ENCODE peak calls at places on chromosomes 11 and 22, in ten cellular contexts. D is HCEC 1CT; X is stimulated activated CD8-positive, alpha-beta memory T cell treated with anti-CD3 and anti-CD28 coated beads, Interleukin-7, amount 100 ng/mL, for 1 hour; E is activated CD8-positive, alpha-beta memory T cell treated with anti-CD3 and anti-CD28 coated beads for 24 hours; Y is NCI-H345; A is activated CD4-positive, CD25-positive, alpha-beta regulatory T cell treated with anti-CD3 and anti-CD28 coated beads, Interleukin-2, amount 50 U/mL, for 16 hours; V is HT-29; B is tibial nerve; G is GM23248; W is EL. U is an unnamed sample.

GRCh38 chr22:22745225-22746060 is 101.0 kb downstream of the GGTLC2 start:
- DNase-seq in X (no peak), E (no peak), Y (no peak), D (peak), A (no peak), B (no peak), V (peak), W (peak), G (peak), U (no peak)

GRCh38 chr22:47209547-47210023 is 447.1 kb downstream of the TBC1D22A start:
- DNase-seq in B (no peak), Y (no peak), G (no peak), D (no peak), E (peak), W (no peak), A (no peak), X (no peak), V (no peak), U (peak)

GRCh38 chr11:77205467-77206263 is 77.6 kb downstream of the MYO7A start:
- DNase-seq in E (no peak), A (no peak), D (no peak), X (no peak), G (no peak), Y (no peak), V (no peak), B (no peak), W (no peak), U (no peak)

GRCh38 chr11:64373598-64373974 is 14.6 kb downstream of the RPS6KA4 start:
- DNase-seq in G (no peak), E (no peak), X (no peak), W (no peak), B (no peak), Y (no peak), V (no peak), A (no peak), D (no peak), U (no peak)

GRCh38 chr22:30882974-30883533 is 85.5 kb downstream of the MORC2 start:
- DNase-seq in X (no peak), W (no peak), D (no peak), Y (no peak), V (no peak), G (no peak), A (no peak), E (no peak), B (no peak), U (no peak)

GRCh38 chr11:66393954-66394353 is 22.4 kb upstream of the SLC29A2 start:
- DNase-seq in W (no peak), X (no peak), A (no peak), D (no peak), V (no peak), G (no peak), Y (no peak), B (no peak), E (no peak), U (no peak)

GRCh38 chr22:27825174-27825573 is 23.6 kb upstream of the MN1 start:
- DNase-seq in W (no peak), V (no peak), X (no peak), G (no peak), A (no peak), B (no peak), E (no peak), Y (no peak), D (no peak), U (no peak)

GRCh38 chr11:45926001-45926401 is 3.5 kb downstream of the LARGE2 start:
- DNase-seq in V (no peak), W (no peak), D (no peak), G (no peak), E (no peak), X (no peak), A (no peak), Y (no peak), B (no peak), U (peak)

GRCh38 chr11:20373568-20374209 is 10.2 kb downstream of the HTATIP2 start:
- DNase-seq in A (no peak), G (no peak), W (no peak), V (no peak), Y (no peak), E (no peak), B (no peak), D (no peak), X (no peak), U (no peak)

GRCh38 chr22:28413612-28414011 is 266.0 kb downstream of the TTC28 start:
- DNase-seq in D (no peak), V (no peak), B (no peak), G (no peak), E (no peak), A (no peak), X (no peak), Y (no peak), W (no peak), U (no peak)

GRCh38 chr11:107702723-107703122 is 9.1 kb downstream of the SLN start:
- DNase-seq in G (peak), Y (no peak), A (no peak), X (no peak), W (peak), E (no peak), B (no peak), D (peak), V (no peak), U (no peak)

GRCh38 chr11:95299078-95299611 is 68.1 kb upstream of the SESN3 start:
- DNase-seq in W (no peak), V (no peak), X (no peak), E (no peak), G (peak), B (no peak), A (no peak), D (no peak), Y (peak), U (no peak)

GRCh38 chr11:35013514-35014191 is 97.2 kb downstream of the PDHX start:
- DNase-seq in W (no peak), G (peak), A (no peak), E (peak), X (no peak), D (no peak), B (no peak), V (no peak), Y (no peak), U (no peak)

GRCh38 chr22:37079668-37080171 is 28.2 kb downstream of the KCTD17 start:
- DNase-seq in W (peak), X (peak), G (peak), Y (no peak), V (no peak), E (peak), D (peak), B (no peak), A (peak), U (no peak)

GRCh38 chr22:20940904-20941385 is 23.7 kb downstream of the CRKL start:
- DNase-seq in V (no peak), A (no peak), B (no peak), E (no peak), X (no peak), G (peak), W (no peak), D (no peak), Y (no peak), U (no peak)

GRCh38 chr11:18384157-18384641 is 10.2 kb upstream of the LDHA start:
- DNase-seq in A (no peak), D (peak), Y (no peak), B (peak), X (no peak), V (peak), G (peak), E (peak), W (peak), U (peak)

GRCh38 chr11:119618208-119618909 is 110.6 kb downstream of the NECTIN1 start:
- DNase-seq in B (no peak), Y (no peak), D (no peak), V (no peak), W (peak), A (no peak), G (no peak), X (no peak), E (no peak), U (peak)

GRCh38 chr11:2100361-2101170 is 38.6 kb downstream of the IGF2 start:
- DNase-seq in D (no peak), V (peak), W (peak), G (no peak), A (no peak), X (no peak), Y (no peak), B (no peak), E (no peak), U (no peak)

GRCh38 chr22:24410110-24410856 is 17.1 kb upstream of the ADORA2A start:
- DNase-seq in E (peak), V (no peak), B (no peak), W (peak), X (no peak), A (no peak), D (peak), Y (no peak), G (peak), U (no peak)

GRCh38 chr11:130435671-130436070 is 7.3 kb upstream of the ADAMTS8 start:
- DNase-seq in V (no peak), X (no peak), D (no peak), G (peak), E (no peak), A (no peak), B (no peak), W (peak), Y (no peak), U (no peak)

GRCh38 chr11:7909585-7910325 is 21.3 kb downstream of the OR10A6 start:
- DNase-seq in W (peak), B (no peak), X (no peak), V (no peak), E (no peak), A (no peak), D (no peak), G (no peak), Y (no peak), U (no peak)

GRCh38 chr11:27282141-27282590 is 80.8 kb downstream of the CCDC34 start:
- DNase-seq in D (peak), A (no peak), G (peak), X (no peak), V (no peak), B (peak), W (peak), E (no peak), Y (no peak), U (no peak)

GRCh38 chr11:102546923-102547471 is 16.4 kb upstream of the MMP7 start:
- DNase-seq in X (no peak), A (no peak), E (no peak), G (no peak), Y (no peak), W (no peak), B (no peak), V (peak), D (no peak), U (no peak)

GRCh38 chr11:129319751-129320150 is 55.9 kb upstream of the BARX2 start:
- DNase-seq in G (no peak), W (no peak), B (no peak), D (no peak), E (no peak), Y (no peak), X (no peak), A (no peak), V (no peak), U (peak)

GRCh38 chr11:62726156-62727006 is 876 bp downstream of the HNRNPUL2 start:
- DNase-seq in B (no peak), W (no peak), D (no peak), V (peak), G (no peak), A (no peak), Y (no peak), X (no peak), E (no peak), U (peak)

GRCh38 chr11:134071766-134072403 is 3.0 kb downstream of the JAM3 start:
- DNase-seq in W (peak), Y (peak), X (no peak), V (no peak), D (no peak), E (no peak), A (no peak), G (peak), B (no peak), U (no peak)

GRCh38 chr11:34232810-34233209 is 125.0 kb downstream of the ABTB2 start:
- DNase-seq in A (no peak), V (no peak), G (no peak), B (no peak), D (no peak), E (no peak), X (no peak), Y (no peak), W (no peak), U (no peak)

GRCh38 chr22:50731811-50732624 is 6.0 kb upstream of the ACR start:
- DNase-seq in B (peak), Y (peak), A (peak), D (peak), W (peak), E (peak), X (no peak), G (peak), V (peak), U (no peak)

GRCh38 chr11:17381156-17381555 is 7.3 kb downstream of the KCNJ11 start:
- DNase-seq in W (peak), X (no peak), D (peak), E (no peak), Y (no peak), B (no peak), V (no peak), A (no peak), G (peak), U (no peak)

U was measured in lower leg skin.